ENCODE peak calls at places on chromosome 4, in seven cellular contexts. One of them, this sample, is unnamed.

GRCh38 chr4:9999956-10000551 is 21.2 kb downstream of the SLC2A9 start:
- DNase-seq in pancreas: no peak
- DNase-seq in T-helper 17 cell: no peak
- DNase-seq in neural crest cell: no peak
- DNase-seq in activated naive CD8-positive, alpha-beta T cell treated with anti-CD3 and anti-CD28 coated beads, Interleukin-2, amount 50 U/mL, for 24 hours: no peak
- DNase-seq in substantia nigra: no peak
- DNase-seq in Right ventricle myocardium superior: no peak
- DNase-seq in this sample: no peak

GRCh38 chr4:77734928-77735327 is 84.2 kb downstream of the CNOT6L start:
- DNase-seq in pancreas: no peak
- DNase-seq in T-helper 17 cell: no peak
- DNase-seq in neural crest cell: no peak
- DNase-seq in activated naive CD8-positive, alpha-beta T cell treated with anti-CD3 and anti-CD28 coated beads, Interleukin-2, amount 50 U/mL, for 24 hours: peak; percentile 25
- DNase-seq in substantia nigra: no peak
- DNase-seq in Right ventricle myocardium superior: no peak
- DNase-seq in this sample: no peak

GRCh38 chr4:38728651-38729141 is 54.1 kb downstream of the TLR10 start:
- DNase-seq in pancreas: peak; percentile 39
- DNase-seq in T-helper 17 cell: no peak
- DNase-seq in neural crest cell: no peak
- DNase-seq in activated naive CD8-positive, alpha-beta T cell treated with anti-CD3 and anti-CD28 coated beads, Interleukin-2, amount 50 U/mL, for 24 hours: no peak
- DNase-seq in substantia nigra: no peak
- DNase-seq in Right ventricle myocardium superior: no peak
- DNase-seq in this sample: no peak

GRCh38 chr4:7943211-7943610 is 3.5 kb upstream of the AFAP1 start:
- DNase-seq in pancreas: no peak
- DNase-seq in T-helper 17 cell: no peak
- DNase-seq in neural crest cell: no peak
- DNase-seq in activated naive CD8-positive, alpha-beta T cell treated with anti-CD3 and anti-CD28 coated beads, Interleukin-2, amount 50 U/mL, for 24 hours: no peak
- DNase-seq in substantia nigra: no peak
- DNase-seq in Right ventricle myocardium superior: no peak
- DNase-seq in this sample: no peak

GRCh38 chr4:116849620-116850019 is 235.8 kb downstream of the TRAM1L1 start:
- DNase-seq in pancreas: no peak
- DNase-seq in T-helper 17 cell: no peak
- DNase-seq in neural crest cell: no peak
- DNase-seq in activated naive CD8-positive, alpha-beta T cell treated with anti-CD3 and anti-CD28 coated beads, Interleukin-2, amount 50 U/mL, for 24 hours: no peak
- DNase-seq in substantia nigra: no peak
- DNase-seq in Right ventricle myocardium superior: no peak
- DNase-seq in this sample: no peak

GRCh38 chr4:159137176-159137575 is 34.3 kb downstream of the RAPGEF2 start:
- DNase-seq in pancreas: no peak
- DNase-seq in T-helper 17 cell: no peak
- DNase-seq in neural crest cell: no peak
- DNase-seq in activated naive CD8-positive, alpha-beta T cell treated with anti-CD3 and anti-CD28 coated beads, Interleukin-2, amount 50 U/mL, for 24 hours: no peak
- DNase-seq in substantia nigra: no peak
- DNase-seq in Right ventricle myocardium superior: no peak
- DNase-seq in this sample: no peak

GRCh38 chr4:98873059-98873458 is 55.9 kb downstream of the EIF4E start:
- DNase-seq in pancreas: no peak
- DNase-seq in T-helper 17 cell: no peak
- DNase-seq in neural crest cell: no peak
- DNase-seq in activated naive CD8-positive, alpha-beta T cell treated with anti-CD3 and anti-CD28 coated beads, Interleukin-2, amount 50 U/mL, for 24 hours: no peak
- DNase-seq in substantia nigra: no peak
- DNase-seq in Right ventricle myocardium superior: no peak
- DNase-seq in this sample: no peak

GRCh38 chr4:84852081-84852480 is 114.4 kb downstream of the WDFY3 start:
- DNase-seq in pancreas: no peak
- DNase-seq in T-helper 17 cell: no peak
- DNase-seq in neural crest cell: no peak
- DNase-seq in activated naive CD8-positive, alpha-beta T cell treated with anti-CD3 and anti-CD28 coated beads, Interleukin-2, amount 50 U/mL, for 24 hours: no peak
- DNase-seq in substantia nigra: no peak
- DNase-seq in Right ventricle myocardium superior: no peak
- DNase-seq in this sample: no peak

GRCh38 chr4:121792966-121793365 is 8.2 kb upstream of the EXOSC9 start:
- DNase-seq in pancreas: no peak
- DNase-seq in T-helper 17 cell: no peak
- DNase-seq in neural crest cell: no peak
- DNase-seq in activated naive CD8-positive, alpha-beta T cell treated with anti-CD3 and anti-CD28 coated beads, Interleukin-2, amount 50 U/mL, for 24 hours: no peak
- DNase-seq in substantia nigra: no peak
- DNase-seq in Right ventricle myocardium superior: no peak
- DNase-seq in this sample: no peak

GRCh38 chr4:90438540-90438939 is 311.3 kb downstream of the CCSER1 start:
- DNase-seq in pancreas: no peak
- DNase-seq in T-helper 17 cell: no peak
- DNase-seq in neural crest cell: no peak
- DNase-seq in activated naive CD8-positive, alpha-beta T cell treated with anti-CD3 and anti-CD28 coated beads, Interleukin-2, amount 50 U/mL, for 24 hours: no peak
- DNase-seq in substantia nigra: no peak
- DNase-seq in Right ventricle myocardium superior: no peak
- DNase-seq in this sample: no peak

GRCh38 chr4:16289872-16290554 is 63.7 kb upstream of the TAPT1 start:
- DNase-seq in pancreas: no peak
- DNase-seq in T-helper 17 cell: no peak
- DNase-seq in neural crest cell: peak; percentile 20
- DNase-seq in activated naive CD8-positive, alpha-beta T cell treated with anti-CD3 and anti-CD28 coated beads, Interleukin-2, amount 50 U/mL, for 24 hours: no peak
- DNase-seq in substantia nigra: no peak
- DNase-seq in Right ventricle myocardium superior: no peak
- DNase-seq in this sample: no peak

GRCh38 chr4:2796261-2797187 is 3.6 kb downstream of the SH3BP2 start:
- DNase-seq in pancreas: peak; percentile 95
- DNase-seq in T-helper 17 cell: no peak
- DNase-seq in neural crest cell: no peak
- DNase-seq in activated naive CD8-positive, alpha-beta T cell treated with anti-CD3 and anti-CD28 coated beads, Interleukin-2, amount 50 U/mL, for 24 hours: no peak
- DNase-seq in substantia nigra: no peak
- DNase-seq in Right ventricle myocardium superior: peak; percentile 60
- DNase-seq in this sample: peak; percentile 14

GRCh38 chr4:52842788-52843187 is 19.3 kb upstream of the RASL11B start:
- DNase-seq in pancreas: no peak
- DNase-seq in T-helper 17 cell: no peak
- DNase-seq in neural crest cell: no peak
- DNase-seq in activated naive CD8-positive, alpha-beta T cell treated with anti-CD3 and anti-CD28 coated beads, Interleukin-2, amount 50 U/mL, for 24 hours: no peak
- DNase-seq in substantia nigra: no peak
- DNase-seq in Right ventricle myocardium superior: no peak
- DNase-seq in this sample: no peak

GRCh38 chr4:112214397-112215264 is 17.0 kb upstream of the AP1AR start:
- DNase-seq in pancreas: no peak
- DNase-seq in T-helper 17 cell: no peak
- DNase-seq in neural crest cell: no peak
- DNase-seq in activated naive CD8-positive, alpha-beta T cell treated with anti-CD3 and anti-CD28 coated beads, Interleukin-2, amount 50 U/mL, for 24 hours: no peak
- DNase-seq in substantia nigra: no peak
- DNase-seq in Right ventricle myocardium superior: no peak
- DNase-seq in this sample: no peak

GRCh38 chr4:88320780-88321373 is 36.5 kb upstream of the PPM1K start:
- DNase-seq in pancreas: no peak
- DNase-seq in T-helper 17 cell: no peak
- DNase-seq in neural crest cell: no peak
- DNase-seq in activated naive CD8-positive, alpha-beta T cell treated with anti-CD3 and anti-CD28 coated beads, Interleukin-2, amount 50 U/mL, for 24 hours: peak; percentile 27
- DNase-seq in substantia nigra: no peak
- DNase-seq in Right ventricle myocardium superior: peak; percentile 37
- DNase-seq in this sample: peak; percentile 33

GRCh38 chr4:155741546-155741945 is 17.3 kb upstream of the GUCY1B1 start:
- DNase-seq in pancreas: no peak
- DNase-seq in T-helper 17 cell: no peak
- DNase-seq in neural crest cell: no peak
- DNase-seq in activated naive CD8-positive, alpha-beta T cell treated with anti-CD3 and anti-CD28 coated beads, Interleukin-2, amount 50 U/mL, for 24 hours: no peak
- DNase-seq in substantia nigra: no peak
- DNase-seq in Right ventricle myocardium superior: no peak
- DNase-seq in this sample: no peak

GRCh38 chr4:12459126-12459525 is 1025.0 kb downstream of the RAB28 start:
- DNase-seq in pancreas: no peak
- DNase-seq in T-helper 17 cell: no peak
- DNase-seq in neural crest cell: no peak
- DNase-seq in activated naive CD8-positive, alpha-beta T cell treated with anti-CD3 and anti-CD28 coated beads, Interleukin-2, amount 50 U/mL, for 24 hours: no peak
- DNase-seq in substantia nigra: no peak
- DNase-seq in Right ventricle myocardium superior: no peak
- DNase-seq in this sample: no peak

GRCh38 chr4:168388890-168389289 is 70.3 kb upstream of the DDX60 start:
- DNase-seq in pancreas: no peak
- DNase-seq in T-helper 17 cell: no peak
- DNase-seq in neural crest cell: no peak
- DNase-seq in activated naive CD8-positive, alpha-beta T cell treated with anti-CD3 and anti-CD28 coated beads, Interleukin-2, amount 50 U/mL, for 24 hours: no peak
- DNase-seq in substantia nigra: no peak
- DNase-seq in Right ventricle myocardium superior: no peak
- DNase-seq in this sample: no peak

GRCh38 chr4:123505457-123506310 is 109.1 kb downstream of the SPRY1 start:
- DNase-seq in pancreas: peak; percentile 52
- DNase-seq in T-helper 17 cell: no peak
- DNase-seq in neural crest cell: peak; percentile 87
- DNase-seq in activated naive CD8-positive, alpha-beta T cell treated with anti-CD3 and anti-CD28 coated beads, Interleukin-2, amount 50 U/mL, for 24 hours: peak; percentile 52
- DNase-seq in substantia nigra: peak; percentile 35
- DNase-seq in Right ventricle myocardium superior: peak; percentile 75
- DNase-seq in this sample: peak; percentile 22

This sample was measured in activated B cell treated with CpG ODN at 0.5 μM for 24 hours.